ENCODE peak calls at places on chromosomes 4 and X, in four cellular contexts. X is HepG2, N is GM12878, C is K562. W is an unnamed sample.

GRCh38 chr4:80307774-80308465 is 27.6 kb upstream of the CFAP299 start:
- DNase-seq in N (no peak), C (no peak), X (no peak), W (peak)

GRCh38 chrX:148871422-148872152 is 371.2 kb downstream of the AFF2 start:
- DNase-seq in N (no peak), C (no peak), X (no peak), W (no peak)

GRCh38 chr4:83262682-83263081 is 21.9 kb downstream of the COQ2 start:
- DNase-seq in N (no peak), C (peak), X (no peak), W (no peak)

GRCh38 chrX:9465380-9466114 is 689 bp downstream of the TBL1X start:
- DNase-seq in C (peak), N (no peak), X (no peak), W (peak)

GRCh38 chrX:118495958-118496762 is 545 bp downstream of the DOCK11 start:
- DNase-seq in X (no peak), N (no peak), C (peak), W (peak)

GRCh38 chr4:153634737-153635353 is 49.2 kb upstream of the TLR2 start:
- DNase-seq in X (peak), C (peak), N (no peak), W (peak)

GRCh38 chrX:14028473-14028872 is 1.2 kb downstream of the GEMIN8 start:
- DNase-seq in N (peak), C (no peak), X (no peak), W (no peak)

GRCh38 chr4:176778491-176778890 is 14.2 kb downstream of the VEGFC start:
- DNase-seq in N (no peak), X (no peak), C (no peak), W (no peak)

GRCh38 chr4:88791274-88791673 is 93.6 kb upstream of the NAP1L5 start:
- DNase-seq in X (peak), N (no peak), C (no peak), W (no peak)

GRCh38 chr4:145937990-145938611 is 522 bp downstream of the ZNF827 start:
- DNase-seq in N (no peak), C (no peak), X (no peak), W (peak)

GRCh38 chr4:173490817-173491518 is 39.1 kb downstream of the HAND2 start:
- DNase-seq in X (peak), N (no peak), C (no peak), W (no peak)

GRCh38 chrX:97616883-97617510 is 733.3 kb downstream of the RPA4 start:
- DNase-seq in N (peak), C (no peak), X (peak), W (no peak)

GRCh38 chr4:76188149-76188548 is 25.5 kb downstream of the SCARB2 start:
- DNase-seq in C (no peak), N (no peak), X (no peak), W (no peak)

GRCh38 chr4:41748074-41748787 is at the start of gene PHOX2B:
- DNase-seq in N (no peak), C (no peak), X (no peak), W (peak)

GRCh38 chr4:5955201-5955821 is 62.4 kb upstream of the CRMP1 start:
- DNase-seq in C (no peak), N (no peak), X (no peak), W (peak)

GRCh38 chrX:134603806-134604700 is 54.2 kb downstream of the PLAC1 start:
- DNase-seq in N (no peak), X (no peak), C (no peak), W (no peak)

GRCh38 chrX:23784487-23785301 is 1.7 kb downstream of the SAT1 start:
- DNase-seq in N (no peak), X (no peak), C (peak), W (no peak)

GRCh38 chr4:110005461-110006056 is 92.9 kb downstream of the EGF start:
- DNase-seq in X (peak), N (peak), C (peak), W (peak)

GRCh38 chr4:128225148-128225547 is 62.5 kb downstream of the PGRMC2 start:
- DNase-seq in C (no peak), X (no peak), N (no peak), W (no peak)

GRCh38 chr4:17932041-17932440 is 89.5 kb downstream of the LCORL start:
- DNase-seq in X (no peak), N (no peak), C (no peak), W (no peak)

GRCh38 chrX:20461576-20461975 is 194.9 kb upstream of the RPS6KA3 start:
- DNase-seq in X (no peak), C (no peak), N (no peak), W (no peak)

GRCh38 chr4:121182296-121182695 is 18.2 kb upstream of the TNIP3 start:
- DNase-seq in X (no peak), N (no peak), C (no peak), W (no peak)

GRCh38 chr4:138673053-138673452 is 342.5 kb upstream of the NOCT start:
- DNase-seq in C (no peak), N (no peak), X (peak), W (no peak)

GRCh38 chrX:68634649-68635227 is 12.7 kb upstream of the STARD8 start:
- DNase-seq in X (no peak), C (no peak), N (no peak), W (no peak)

GRCh38 chr4:124318292-124318691 is 394.2 kb downstream of the ANKRD50 start:
- DNase-seq in X (no peak), N (no peak), C (no peak), W (no peak)

GRCh38 chr4:97105716-97106115 is 1037.6 kb downstream of the STPG2 start:
- DNase-seq in C (no peak), N (no peak), X (no peak), W (no peak)

GRCh38 chrX:148874621-148875020 is 374.2 kb downstream of the AFF2 start:
- DNase-seq in C (no peak), X (no peak), N (no peak), W (no peak)

GRCh38 chrX:111736571-111736970 is 55.6 kb downstream of the ALG13 start:
- DNase-seq in X (no peak), C (no peak), N (no peak), W (no peak)

GRCh38 chrX:964831-965416 is 247.5 kb downstream of the CRLF2 start:
- DNase-seq in C (no peak), N (no peak), X (no peak), W (no peak)

GRCh38 chrX:106341823-106342222 is 173.7 kb downstream of the PWWP3B start:
- DNase-seq in X (no peak), N (no peak), C (no peak), W (no peak)
- H3K9ac ChIP-seq in X (no peak), N (no peak), C (no peak), W (no peak)

GRCh38 chrX:150566734-150567182 is 1.7 kb upstream of the MTM1 start:
- DNase-seq in N (no peak), X (no peak), C (no peak), W (no peak)
- TF ChIP-seq TAF1 in N (no peak), X (no peak), C (no peak), W (no peak)

DNA sequence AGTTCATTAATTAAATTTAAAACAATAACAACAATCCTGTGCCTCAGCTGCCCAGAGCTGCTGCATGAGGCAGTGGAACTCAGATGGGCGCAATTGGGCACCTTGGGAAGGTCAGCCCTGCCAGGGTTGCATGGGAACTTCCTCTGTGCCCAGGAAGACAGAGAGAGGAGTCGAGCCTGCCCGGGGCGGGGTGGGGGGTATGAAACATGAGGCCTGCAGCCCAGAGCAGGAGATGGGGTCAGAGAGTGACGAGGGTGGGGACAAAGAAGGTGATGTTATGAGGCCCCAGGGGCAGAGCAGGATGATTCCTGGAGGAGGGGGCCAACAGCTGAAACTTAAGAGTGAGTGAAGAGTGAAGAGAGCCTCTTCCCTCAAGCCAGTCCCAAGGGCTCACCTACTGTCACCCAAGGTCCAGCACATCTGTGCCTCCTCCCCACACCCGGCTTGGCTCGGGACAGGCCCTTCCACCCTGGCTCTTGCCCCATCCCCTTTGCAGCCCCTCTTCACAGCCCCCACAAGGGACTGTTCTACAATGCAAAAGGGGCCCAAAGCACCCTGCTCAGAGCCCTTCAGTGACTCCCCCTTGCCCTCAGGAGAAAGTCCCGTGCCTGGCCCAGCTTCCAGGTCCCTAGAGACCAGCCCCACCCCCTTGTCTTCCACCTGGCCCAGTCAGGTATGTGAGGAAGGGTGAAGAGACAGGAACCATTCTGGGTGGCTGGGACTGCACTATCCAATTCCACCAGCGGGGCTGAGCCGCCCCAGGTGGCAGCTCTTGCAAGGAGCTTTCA is 31.4 kb downstream of the HMX1 start:
- DNase-seq in N (no peak), X (no peak), C (no peak), W (peak)
- TF ChIP-seq ZBTB33 in N (no peak), X (no peak), C (no peak), W (no peak)

GRCh38 chrX:25860322-25860721 is 277.8 kb upstream of the MAGEB18 start:
- DNase-seq in N (no peak), C (no peak), X (no peak), W (no peak)
- H3K9ac ChIP-seq in N (no peak), C (no peak), X (no peak), W (no peak)

GRCh38 chr4:39715788-39716187 is 17.9 kb downstream of the UBE2K start:
- DNase-seq in C (no peak), N (no peak), X (no peak), W (no peak)

GRCh38 chr4:39714171-39714570 is 16.2 kb downstream of the UBE2K start:
- DNase-seq in X (no peak), C (no peak), N (no peak), W (no peak)

GRCh38 chr4:39716356-39716755 is 18.4 kb downstream of the UBE2K start:
- DNase-seq in N (no peak), X (no peak), C (no peak), W (no peak)

GRCh38 chr4:39712819-39713607 is 15.1 kb downstream of the UBE2K start:
- DNase-seq in X (no peak), C (no peak), N (no peak), W (no peak)

GRCh38 chr4:39713691-39714090 is 15.8 kb downstream of the UBE2K start:
- DNase-seq in C (no peak), X (no peak), N (no peak), W (peak)
- TF ChIP-seq TAF1 in C (no peak), X (no peak), N (no peak), W (no peak)

DNA sequence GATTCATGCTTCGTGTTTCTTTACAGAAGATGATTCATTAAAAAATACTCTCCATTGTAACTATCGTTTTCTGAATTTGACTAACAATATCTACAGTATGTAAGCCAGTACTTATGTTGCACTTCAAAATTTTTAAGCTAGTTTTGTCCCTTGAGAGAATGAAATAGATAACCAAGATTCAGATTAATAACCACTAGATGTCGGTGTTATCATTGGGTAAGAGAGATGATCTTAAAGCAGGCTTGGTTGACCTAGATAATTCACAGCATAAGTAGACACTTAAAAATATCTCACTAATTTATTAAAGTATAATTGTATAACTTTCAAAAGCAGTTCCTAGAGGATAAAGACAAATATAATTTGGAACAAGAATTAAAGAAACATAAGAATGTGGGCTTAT is 430.9 kb downstream of the C4orf33 start:
- DNase-seq in C (no peak), X (peak), N (no peak), W (peak)
- TF ChIP-seq ZBTB33 in C (no peak), X (no peak), N (no peak), W (no peak)

GRCh38 chr4:105399535-105400161 is 74.2 kb downstream of the PPA2 start:
- DNase-seq in X (no peak), C (no peak), N (no peak), W (no peak)
- H3K9ac ChIP-seq in X (no peak), C (no peak), N (no peak), W (peak)

GRCh38 chrX:133042260-133042659 is 54.6 kb downstream of the USP26 start:
- DNase-seq in X (no peak), N (no peak), C (no peak), W (no peak)

GRCh38 chrX:133046601-133047000 is 50.3 kb downstream of the USP26 start:
- DNase-seq in N (no peak), C (no peak), X (no peak), W (no peak)

GRCh38 chrX:133048751-133049150 is 48.2 kb downstream of the USP26 start:
- DNase-seq in X (no peak), N (no peak), C (no peak), W (no peak)

DNA sequence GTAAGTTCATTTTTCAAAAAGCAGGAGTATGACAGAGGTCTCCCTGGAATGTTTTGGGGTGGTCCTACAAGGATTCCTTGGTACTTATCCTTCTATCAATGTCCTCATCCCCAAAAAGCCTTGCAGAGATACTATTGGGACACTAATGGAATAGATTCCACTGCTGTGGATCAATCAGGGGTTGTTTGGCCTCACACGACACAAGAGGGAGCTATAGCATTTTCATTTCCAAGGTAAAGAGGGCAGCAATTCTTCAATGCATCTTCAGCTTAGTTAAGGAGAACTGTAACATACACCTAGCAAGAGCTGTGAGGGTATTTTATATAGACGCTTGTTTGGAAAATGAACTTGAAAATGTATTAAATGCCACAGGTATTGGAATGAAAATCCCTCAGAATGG is 50.9 kb downstream of the USP26 start:
- DNase-seq in X (peak), N (no peak), C (no peak), W (no peak)
- TF ChIP-seq TAF1 in X (no peak), N (no peak), C (no peak), W (no peak)

GRCh38 chrX:138127314-138127713 is 561.4 kb downstream of the ZIC3 start:
- DNase-seq in X (no peak), C (no peak), N (no peak), W (no peak)

GRCh38 chrX:138128025-138128671 is 562.2 kb downstream of the ZIC3 start:
- DNase-seq in X (peak), C (peak), N (no peak), W (peak)
- TF ChIP-seq ZBTB33 in X (no peak), C (no peak), N (no peak), W (no peak)

GRCh38 chr4:25863906-25864418 is 1.2 kb upstream of the SEL1L3 start:
- DNase-seq in C (no peak), X (no peak), N (no peak), W (no peak)

GRCh38 chr4:25863347-25863784 is 578 bp upstream of the SEL1L3 start:
- DNase-seq in C (no peak), N (no peak), X (no peak), W (peak)

GRCh38 chr4:25861422-25861926 is 1.3 kb downstream of the SEL1L3 start:
- DNase-seq in N (no peak), X (no peak), C (no peak), W (no peak)

GRCh38 chr4:25861951-25862410 is 807 bp downstream of the SEL1L3 start:
- DNase-seq in N (no peak), X (no peak), C (no peak), W (no peak)

GRCh38 chr4:25862411-25863346 is at the start of gene SEL1L3:
- DNase-seq in X (no peak), C (peak), N (no peak), W (peak)
- H3K9ac ChIP-seq in X (no peak), C (peak), N (peak), W (peak)